ENCODE peak calls at places on chromosomes 5 and 9, in four cellular contexts. One of them, this sample, is unnamed.
A peak's percentile ranks its signal among the peaks of the same experiment; 100 is the strongest.

GRCh38 chr5:129001831-129002626 is 36.7 kb downstream of the SLC27A6 start:
- DNase-seq in K562: no peak
- DNase-seq in NCI-H748 treated with DMSO at 0.1 percent for 48 hours: no peak
- DNase-seq in HTR-8/SVneo: no peak
- DNase-seq in this sample: no peak

GRCh38 chr9:71761938-71762353 is 6.4 kb downstream of the CEMIP2 start:
- DNase-seq in K562: no peak
- DNase-seq in NCI-H748 treated with DMSO at 0.1 percent for 48 hours: no peak
- DNase-seq in HTR-8/SVneo: no peak
- DNase-seq in this sample: no peak

GRCh38 chr5:127673401-127673800 is 24.5 kb downstream of the CTXN3 start:
- DNase-seq in K562: no peak
- DNase-seq in NCI-H748 treated with DMSO at 0.1 percent for 48 hours: no peak
- DNase-seq in HTR-8/SVneo: no peak
- DNase-seq in this sample: no peak

GRCh38 chr5:13944564-13945195 is at the start of gene DNAH5:
- DNase-seq in K562: no peak
- DNase-seq in NCI-H748 treated with DMSO at 0.1 percent for 48 hours: peak; percentile 99
- DNase-seq in HTR-8/SVneo: no peak
- DNase-seq in this sample: no peak

GRCh38 chr9:12776775-12777055 is 1.9 kb downstream of the LURAP1L start:
- DNase-seq in K562: no peak
- DNase-seq in NCI-H748 treated with DMSO at 0.1 percent for 48 hours: no peak
- DNase-seq in HTR-8/SVneo: no peak
- DNase-seq in this sample: no peak

GRCh38 chr5:43602456-43602817 is 543 bp upstream of the NNT start:
- DNase-seq in K562: peak; percentile 33
- DNase-seq in NCI-H748 treated with DMSO at 0.1 percent for 48 hours: peak; percentile 93
- DNase-seq in HTR-8/SVneo: peak; percentile 71
- DNase-seq in this sample: no peak

GRCh38 chr5:71569748-71570509 is 17.2 kb upstream of the MCCC2 start:
- DNase-seq in K562: no peak
- DNase-seq in NCI-H748 treated with DMSO at 0.1 percent for 48 hours: no peak
- DNase-seq in HTR-8/SVneo: no peak
- DNase-seq in this sample: no peak

GRCh38 chr5:142587354-142587965 is 98.4 kb downstream of the FGF1 start:
- DNase-seq in K562: peak; percentile 22
- DNase-seq in NCI-H748 treated with DMSO at 0.1 percent for 48 hours: peak; percentile 16
- DNase-seq in HTR-8/SVneo: peak; percentile 28
- DNase-seq in this sample: peak; percentile 24

GRCh38 chr9:124735121-124735520 is 36.0 kb downstream of the NR6A1 start:
- DNase-seq in K562: no peak
- DNase-seq in NCI-H748 treated with DMSO at 0.1 percent for 48 hours: no peak
- DNase-seq in HTR-8/SVneo: peak; percentile 29
- DNase-seq in this sample: peak; percentile 55

GRCh38 chr5:62042007-62042406 is 264.0 kb upstream of the KIF2A start:
- DNase-seq in K562: no peak
- DNase-seq in NCI-H748 treated with DMSO at 0.1 percent for 48 hours: peak; percentile 56
- DNase-seq in HTR-8/SVneo: no peak
- DNase-seq in this sample: no peak

GRCh38 chr5:132506094-132506692 is 15.6 kb upstream of the IRF1 start:
- DNase-seq in K562: peak; percentile 32
- DNase-seq in NCI-H748 treated with DMSO at 0.1 percent for 48 hours: no peak
- DNase-seq in HTR-8/SVneo: peak; percentile 74
- DNase-seq in this sample: peak; percentile 59

GRCh38 chr9:135489188-135489918 is 9.8 kb downstream of the PPP1R26 start:
- DNase-seq in K562: no peak
- DNase-seq in NCI-H748 treated with DMSO at 0.1 percent for 48 hours: no peak
- DNase-seq in HTR-8/SVneo: no peak
- DNase-seq in this sample: no peak

GRCh38 chr9:128123451-128124080 is 4.0 kb downstream of the PTGES2 start:
- DNase-seq in K562: no peak
- DNase-seq in NCI-H748 treated with DMSO at 0.1 percent for 48 hours: no peak
- DNase-seq in HTR-8/SVneo: no peak
- DNase-seq in this sample: no peak

GRCh38 chr5:61292130-61292672 is 39.9 kb upstream of the ZSWIM6 start:
- DNase-seq in K562: no peak
- DNase-seq in NCI-H748 treated with DMSO at 0.1 percent for 48 hours: no peak
- DNase-seq in HTR-8/SVneo: no peak
- DNase-seq in this sample: no peak

GRCh38 chr5:144275329-144275728 is 104.7 kb downstream of the KCTD16 start:
- DNase-seq in K562: no peak
- DNase-seq in NCI-H748 treated with DMSO at 0.1 percent for 48 hours: peak; percentile 33
- DNase-seq in HTR-8/SVneo: no peak
- DNase-seq in this sample: no peak

GRCh38 chr5:172593721-172594120 is 47.3 kb upstream of the NEURL1B start:
- DNase-seq in K562: no peak
- DNase-seq in NCI-H748 treated with DMSO at 0.1 percent for 48 hours: no peak
- DNase-seq in HTR-8/SVneo: no peak
- DNase-seq in this sample: no peak

GRCh38 chr5:132770476-132771159 is 6.4 kb downstream of the SEPTIN8 start:
- DNase-seq in K562: no peak
- DNase-seq in NCI-H748 treated with DMSO at 0.1 percent for 48 hours: no peak
- DNase-seq in HTR-8/SVneo: no peak
- DNase-seq in this sample: no peak

GRCh38 chr9:121858788-121859187 is 207.4 kb downstream of the DAB2IP start:
- DNase-seq in K562: no peak
- DNase-seq in NCI-H748 treated with DMSO at 0.1 percent for 48 hours: no peak
- DNase-seq in HTR-8/SVneo: no peak
- DNase-seq in this sample: no peak

GRCh38 chr9:75658301-75658919 is 232.1 kb upstream of the PCSK5 start:
- DNase-seq in K562: no peak
- DNase-seq in NCI-H748 treated with DMSO at 0.1 percent for 48 hours: no peak
- DNase-seq in HTR-8/SVneo: no peak
- DNase-seq in this sample: no peak

GRCh38 chr9:88995627-88996026 is 4.4 kb downstream of the S1PR3 start:
- DNase-seq in K562: no peak
- DNase-seq in NCI-H748 treated with DMSO at 0.1 percent for 48 hours: no peak
- DNase-seq in HTR-8/SVneo: no peak
- DNase-seq in this sample: no peak

GRCh38 chr5:71794061-71794695 is 75.1 kb downstream of the CARTPT start:
- DNase-seq in K562: no peak
- DNase-seq in NCI-H748 treated with DMSO at 0.1 percent for 48 hours: no peak
- DNase-seq in HTR-8/SVneo: no peak
- DNase-seq in this sample: no peak

GRCh38 chr9:127873886-127874285 is 3.6 kb downstream of the AK1 start:
- DNase-seq in K562: no peak
- DNase-seq in NCI-H748 treated with DMSO at 0.1 percent for 48 hours: no peak
- DNase-seq in HTR-8/SVneo: no peak
- DNase-seq in this sample: peak; percentile 93

GRCh38 chr5:81827522-81827921 is 76.6 kb upstream of the SSBP2 start:
- DNase-seq in K562: no peak
- DNase-seq in NCI-H748 treated with DMSO at 0.1 percent for 48 hours: no peak
- DNase-seq in HTR-8/SVneo: no peak
- DNase-seq in this sample: no peak

GRCh38 chr5:27124590-27124989 is 86.2 kb upstream of the CDH9 start:
- DNase-seq in K562: peak; percentile 12
- DNase-seq in NCI-H748 treated with DMSO at 0.1 percent for 48 hours: peak; percentile 75
- DNase-seq in HTR-8/SVneo: peak; percentile 62
- DNase-seq in this sample: peak; percentile 17

GRCh38 chr9:133347985-133348762 is at the start of the genes MED22 and RPL7A:
- DNase-seq in K562: peak; percentile 81
- DNase-seq in NCI-H748 treated with DMSO at 0.1 percent for 48 hours: peak; percentile 93
- DNase-seq in HTR-8/SVneo: peak; percentile 88
- DNase-seq in this sample: peak; percentile 89

GRCh38 chr9:79115176-79115575 is 456.6 kb upstream of the TLE4 start:
- DNase-seq in K562: no peak
- DNase-seq in NCI-H748 treated with DMSO at 0.1 percent for 48 hours: no peak
- DNase-seq in HTR-8/SVneo: no peak
- DNase-seq in this sample: no peak

GRCh38 chr9:134066546-134066922 is 1.3 kb downstream of the BRD3 start:
- DNase-seq in K562: no peak
- DNase-seq in NCI-H748 treated with DMSO at 0.1 percent for 48 hours: no peak
- DNase-seq in HTR-8/SVneo: no peak
- DNase-seq in this sample: peak; percentile 63

GRCh38 chr5:131382407-131383395 is 118.8 kb downstream of the CDC42SE2 start:
- DNase-seq in K562: peak; percentile 58
- DNase-seq in NCI-H748 treated with DMSO at 0.1 percent for 48 hours: peak; percentile 6
- DNase-seq in HTR-8/SVneo: peak; percentile 61
- DNase-seq in this sample: peak; percentile 27

GRCh38 chr5:66810151-66810550 is 214.0 kb downstream of the MAST4 start:
- DNase-seq in K562: no peak
- DNase-seq in NCI-H748 treated with DMSO at 0.1 percent for 48 hours: no peak
- DNase-seq in HTR-8/SVneo: no peak
- DNase-seq in this sample: no peak

GRCh38 chr5:32147959-32148358 is 26.2 kb downstream of the GOLPH3 start:
- DNase-seq in K562: peak; percentile 53
- DNase-seq in NCI-H748 treated with DMSO at 0.1 percent for 48 hours: no peak
- DNase-seq in HTR-8/SVneo: no peak
- DNase-seq in this sample: no peak